ENCODE peak calls at places on chromosomes 1 and 21, in ten cellular contexts. One of them, this sample, is unnamed.

GRCh38 chr1:59506952-59507351 is 210.1 kb downstream of the FGGY start:
- DNase-seq in WERI-Rb-1: no peak
- DNase-seq in uterus: peak; percentile 63
- DNase-seq in upper lobe of right lung: no peak
- DNase-seq in tibial nerve: no peak
- DNase-seq in heart left ventricle: no peak
- DNase-seq in cardiac muscle cell: no peak
- DNase-seq in colonic mucosa: no peak
- DNase-seq in H1: no peak
- DNase-seq in fibroblast of villous mesenchyme: peak; percentile 79
- DNase-seq in this sample: no peak

GRCh38 chr1:211574705-211575104 is 4.3 kb downstream of the SLC30A1 start:
- DNase-seq in WERI-Rb-1: no peak
- DNase-seq in uterus: no peak
- DNase-seq in upper lobe of right lung: no peak
- DNase-seq in tibial nerve: no peak
- DNase-seq in heart left ventricle: no peak
- DNase-seq in cardiac muscle cell: no peak
- DNase-seq in colonic mucosa: no peak
- DNase-seq in H1: no peak
- DNase-seq in fibroblast of villous mesenchyme: no peak
- DNase-seq in this sample: no peak

GRCh38 chr1:155607708-155608107 is 2.3 kb upstream of the MSTO1 start:
- DNase-seq in WERI-Rb-1: no peak
- DNase-seq in uterus: no peak
- DNase-seq in upper lobe of right lung: no peak
- DNase-seq in tibial nerve: no peak
- DNase-seq in heart left ventricle: no peak
- DNase-seq in cardiac muscle cell: no peak
- DNase-seq in colonic mucosa: no peak
- DNase-seq in H1: no peak
- DNase-seq in fibroblast of villous mesenchyme: no peak
- DNase-seq in this sample: no peak

GRCh38 chr1:35062518-35063196 is 16.5 kb upstream of the ZMYM1 start:
- DNase-seq in WERI-Rb-1: no peak
- DNase-seq in uterus: no peak
- DNase-seq in upper lobe of right lung: no peak
- DNase-seq in tibial nerve: no peak
- DNase-seq in heart left ventricle: no peak
- DNase-seq in cardiac muscle cell: no peak
- DNase-seq in colonic mucosa: no peak
- DNase-seq in H1: no peak
- DNase-seq in fibroblast of villous mesenchyme: no peak
- DNase-seq in this sample: no peak

GRCh38 chr1:16183157-16183556 is 27.3 kb upstream of the EPHA2 start:
- DNase-seq in WERI-Rb-1: no peak
- DNase-seq in uterus: peak; percentile 76
- DNase-seq in upper lobe of right lung: peak; percentile 90
- DNase-seq in tibial nerve: peak; percentile 71
- DNase-seq in heart left ventricle: no peak
- DNase-seq in cardiac muscle cell: no peak
- DNase-seq in colonic mucosa: no peak
- DNase-seq in H1: no peak
- DNase-seq in fibroblast of villous mesenchyme: peak; percentile 54
- DNase-seq in this sample: no peak

GRCh38 chr1:218991089-218991488 is 182.6 kb upstream of the LYPLAL1 start:
- DNase-seq in WERI-Rb-1: peak; percentile 43
- DNase-seq in uterus: no peak
- DNase-seq in upper lobe of right lung: no peak
- DNase-seq in tibial nerve: no peak
- DNase-seq in heart left ventricle: no peak
- DNase-seq in cardiac muscle cell: no peak
- DNase-seq in colonic mucosa: no peak
- DNase-seq in H1: no peak
- DNase-seq in fibroblast of villous mesenchyme: no peak
- DNase-seq in this sample: no peak

GRCh38 chr21:42627527-42628289 is 25.7 kb upstream of the PDE9A start:
- DNase-seq in WERI-Rb-1: no peak
- DNase-seq in uterus: no peak
- DNase-seq in upper lobe of right lung: peak; percentile 52
- DNase-seq in tibial nerve: no peak
- DNase-seq in heart left ventricle: peak; percentile 58
- DNase-seq in cardiac muscle cell: peak; percentile 87
- DNase-seq in colonic mucosa: no peak
- DNase-seq in H1: no peak
- DNase-seq in fibroblast of villous mesenchyme: no peak
- DNase-seq in this sample: no peak

GRCh38 chr1:26994772-26995625 is 1.5 kb downstream of the TRNP1 start:
- DNase-seq in WERI-Rb-1: no peak
- DNase-seq in uterus: no peak
- DNase-seq in upper lobe of right lung: no peak
- DNase-seq in tibial nerve: no peak
- DNase-seq in heart left ventricle: no peak
- DNase-seq in cardiac muscle cell: no peak
- DNase-seq in colonic mucosa: no peak
- DNase-seq in H1: no peak
- DNase-seq in fibroblast of villous mesenchyme: no peak
- DNase-seq in this sample: no peak

GRCh38 chr1:28910379-28911125 is 3.8 kb upstream of the EPB41 start:
- DNase-seq in WERI-Rb-1: peak; percentile 71
- DNase-seq in uterus: no peak
- DNase-seq in upper lobe of right lung: no peak
- DNase-seq in tibial nerve: no peak
- DNase-seq in heart left ventricle: no peak
- DNase-seq in cardiac muscle cell: no peak
- DNase-seq in colonic mucosa: no peak
- DNase-seq in H1: no peak
- DNase-seq in fibroblast of villous mesenchyme: no peak
- DNase-seq in this sample: no peak

GRCh38 chr1:228096416-228097332 is 6.5 kb downstream of the C1orf35 start:
- DNase-seq in WERI-Rb-1: no peak
- DNase-seq in uterus: peak; percentile 6
- DNase-seq in upper lobe of right lung: peak; percentile 63
- DNase-seq in tibial nerve: no peak
- DNase-seq in heart left ventricle: peak; percentile 14
- DNase-seq in cardiac muscle cell: no peak
- DNase-seq in colonic mucosa: no peak
- DNase-seq in H1: no peak
- DNase-seq in fibroblast of villous mesenchyme: no peak
- DNase-seq in this sample: no peak

GRCh38 chr1:119285482-119285881 is 83.1 kb upstream of the HAO2 start:
- DNase-seq in WERI-Rb-1: peak; percentile 59
- DNase-seq in uterus: no peak
- DNase-seq in upper lobe of right lung: no peak
- DNase-seq in tibial nerve: no peak
- DNase-seq in heart left ventricle: no peak
- DNase-seq in cardiac muscle cell: no peak
- DNase-seq in colonic mucosa: peak; percentile 26
- DNase-seq in H1: no peak
- DNase-seq in fibroblast of villous mesenchyme: peak; percentile 87
- DNase-seq in this sample: no peak

GRCh38 chr1:15680614-15681345 is 3.3 kb upstream of the PLEKHM2 start:
- DNase-seq in WERI-Rb-1: no peak
- DNase-seq in uterus: no peak
- DNase-seq in upper lobe of right lung: peak; percentile 35
- DNase-seq in tibial nerve: no peak
- DNase-seq in heart left ventricle: no peak
- DNase-seq in cardiac muscle cell: no peak
- DNase-seq in colonic mucosa: no peak
- DNase-seq in H1: no peak
- DNase-seq in fibroblast of villous mesenchyme: peak; percentile 94
- DNase-seq in this sample: no peak

GRCh38 chr1:110282395-110282794 is 56.8 kb upstream of the RBM15 start:
- DNase-seq in WERI-Rb-1: no peak
- DNase-seq in uterus: no peak
- DNase-seq in upper lobe of right lung: no peak
- DNase-seq in tibial nerve: no peak
- DNase-seq in heart left ventricle: no peak
- DNase-seq in cardiac muscle cell: no peak
- DNase-seq in colonic mucosa: no peak
- DNase-seq in H1: no peak
- DNase-seq in fibroblast of villous mesenchyme: no peak
- DNase-seq in this sample: no peak

GRCh38 chr1:110280804-110281203 is 58.4 kb upstream of the RBM15 start:
- DNase-seq in WERI-Rb-1: no peak
- DNase-seq in uterus: no peak
- DNase-seq in upper lobe of right lung: no peak
- DNase-seq in tibial nerve: no peak
- DNase-seq in heart left ventricle: no peak
- DNase-seq in cardiac muscle cell: no peak
- DNase-seq in colonic mucosa: no peak
- DNase-seq in H1: no peak
- DNase-seq in fibroblast of villous mesenchyme: no peak
- DNase-seq in this sample: no peak

GRCh38 chr1:110280126-110280525 is 59.1 kb upstream of the RBM15 start:
- DNase-seq in WERI-Rb-1: no peak
- DNase-seq in uterus: no peak
- DNase-seq in upper lobe of right lung: no peak
- DNase-seq in tibial nerve: no peak
- DNase-seq in heart left ventricle: no peak
- DNase-seq in cardiac muscle cell: no peak
- DNase-seq in colonic mucosa: no peak
- DNase-seq in H1: peak; percentile 7
- DNase-seq in fibroblast of villous mesenchyme: no peak
- DNase-seq in this sample: no peak

GRCh38 chr1:110283677-110284076 is 55.5 kb upstream of the RBM15 start:
- DNase-seq in WERI-Rb-1: no peak
- DNase-seq in uterus: no peak
- DNase-seq in upper lobe of right lung: no peak
- DNase-seq in tibial nerve: no peak
- DNase-seq in heart left ventricle: no peak
- DNase-seq in cardiac muscle cell: no peak
- DNase-seq in colonic mucosa: no peak
- DNase-seq in H1: no peak
- DNase-seq in fibroblast of villous mesenchyme: no peak
- DNase-seq in this sample: no peak

GRCh38 chr1:110281363-110282290 is 57.5 kb upstream of the RBM15 start:
- DNase-seq in WERI-Rb-1: peak; percentile 62
- DNase-seq in uterus: no peak
- DNase-seq in upper lobe of right lung: no peak
- DNase-seq in tibial nerve: no peak
- DNase-seq in heart left ventricle: no peak
- DNase-seq in cardiac muscle cell: no peak
- DNase-seq in colonic mucosa: no peak
- DNase-seq in H1: no peak
- DNase-seq in fibroblast of villous mesenchyme: no peak
- DNase-seq in this sample: no peak
- H3K4me3 ChIP-seq in WERI-Rb-1: no peak overlapping the region
- H3K4me3 ChIP-seq in uterus: no peak overlapping the region
- H3K4me3 ChIP-seq in upper lobe of right lung: no peak overlapping the region
- H3K4me3 ChIP-seq in tibial nerve: no peak overlapping the region
- H3K4me3 ChIP-seq in heart left ventricle: no peak overlapping the region
- H3K4me3 ChIP-seq in cardiac muscle cell: no peak overlapping the region
- H3K4me3 ChIP-seq in colonic mucosa: no peak overlapping the region
- H3K4me3 ChIP-seq in H1: no peak overlapping the region
- H3K4me3 ChIP-seq in fibroblast of villous mesenchyme: no peak overlapping the region
- H3K4me3 ChIP-seq in this sample: no peak overlapping the region

GRCh38 chr21:29298348-29299045 is at the start of gene BACH1:
- DNase-seq in WERI-Rb-1: peak; percentile 92
- DNase-seq in uterus: peak; percentile 85
- DNase-seq in upper lobe of right lung: peak; percentile 96
- DNase-seq in tibial nerve: peak; percentile 77
- DNase-seq in heart left ventricle: peak; percentile 93
- DNase-seq in cardiac muscle cell: peak; percentile 97
- DNase-seq in colonic mucosa: peak; percentile 92
- DNase-seq in H1: peak; percentile 59
- DNase-seq in fibroblast of villous mesenchyme: peak; percentile 90
- DNase-seq in this sample: peak; percentile 58
- TF ChIP-seq CTCF in WERI-Rb-1: peak; percentile 60
- TF ChIP-seq CTCF in uterus: peak; percentile 58
- TF ChIP-seq CTCF in upper lobe of right lung: peak; percentile 43
- TF ChIP-seq CTCF in tibial nerve: peak; percentile 59
- TF ChIP-seq CTCF in heart left ventricle: peak; percentile 28
- TF ChIP-seq CTCF in cardiac muscle cell: peak; percentile 14
- TF ChIP-seq CTCF in colonic mucosa: peak; percentile 40
- TF ChIP-seq CTCF in H1: peak; percentile 11
- TF ChIP-seq CTCF in fibroblast of villous mesenchyme: peak; percentile 38
- TF ChIP-seq CTCF in this sample: peak; percentile 49

DNA sequence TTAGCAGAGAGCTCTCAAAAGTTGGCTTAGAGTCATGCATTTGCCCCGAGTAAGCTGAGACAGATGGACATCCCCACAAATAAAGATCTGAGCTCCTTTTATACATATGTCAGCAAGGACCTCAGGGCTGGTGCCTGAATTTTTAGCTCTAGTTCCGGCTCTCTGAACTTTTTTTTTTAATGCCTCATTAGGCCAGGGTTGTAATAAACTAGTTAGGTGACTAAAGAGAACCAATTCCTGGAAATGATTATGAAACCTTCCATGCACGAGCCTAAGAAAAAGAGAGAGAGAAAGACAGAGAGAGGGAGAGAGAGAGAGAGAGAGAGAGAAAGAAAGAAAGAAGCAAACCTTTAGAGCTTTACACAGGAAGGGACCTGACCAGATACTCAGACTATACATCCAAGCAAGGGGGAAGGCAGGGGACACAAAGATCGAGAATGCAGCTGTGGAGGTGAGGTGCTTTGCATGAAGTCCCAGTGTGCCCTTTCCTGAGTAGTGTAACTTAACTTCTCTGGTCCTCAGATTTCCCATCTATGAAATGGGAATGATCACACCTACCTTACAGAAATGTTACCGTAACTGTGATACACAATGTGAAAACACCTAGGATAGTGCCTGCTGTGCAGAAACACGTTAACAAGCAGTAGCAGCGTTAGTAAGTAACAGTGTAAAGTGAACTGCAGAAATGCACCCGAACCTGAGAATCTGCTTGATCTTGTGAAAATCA is 8.5 kb upstream of the PIGR start:
- DNase-seq in WERI-Rb-1: no peak
- DNase-seq in uterus: no peak
- DNase-seq in upper lobe of right lung: no peak
- DNase-seq in tibial nerve: no peak
- DNase-seq in heart left ventricle: no peak
- DNase-seq in cardiac muscle cell: no peak
- DNase-seq in colonic mucosa: no peak
- DNase-seq in H1: no peak
- DNase-seq in fibroblast of villous mesenchyme: no peak
- DNase-seq in this sample: no peak
- H3K4me3 ChIP-seq in WERI-Rb-1: no peak overlapping the region
- H3K4me3 ChIP-seq in uterus: no peak overlapping the region
- H3K4me3 ChIP-seq in upper lobe of right lung: no peak overlapping the region
- H3K4me3 ChIP-seq in tibial nerve: no peak overlapping the region
- H3K4me3 ChIP-seq in heart left ventricle: no peak overlapping the region
- H3K4me3 ChIP-seq in cardiac muscle cell: no peak overlapping the region
- H3K4me3 ChIP-seq in colonic mucosa: no peak overlapping the region
- H3K4me3 ChIP-seq in H1: no peak overlapping the region
- H3K4me3 ChIP-seq in fibroblast of villous mesenchyme: no peak overlapping the region
- H3K4me3 ChIP-seq in this sample: no peak overlapping the region

DNA sequence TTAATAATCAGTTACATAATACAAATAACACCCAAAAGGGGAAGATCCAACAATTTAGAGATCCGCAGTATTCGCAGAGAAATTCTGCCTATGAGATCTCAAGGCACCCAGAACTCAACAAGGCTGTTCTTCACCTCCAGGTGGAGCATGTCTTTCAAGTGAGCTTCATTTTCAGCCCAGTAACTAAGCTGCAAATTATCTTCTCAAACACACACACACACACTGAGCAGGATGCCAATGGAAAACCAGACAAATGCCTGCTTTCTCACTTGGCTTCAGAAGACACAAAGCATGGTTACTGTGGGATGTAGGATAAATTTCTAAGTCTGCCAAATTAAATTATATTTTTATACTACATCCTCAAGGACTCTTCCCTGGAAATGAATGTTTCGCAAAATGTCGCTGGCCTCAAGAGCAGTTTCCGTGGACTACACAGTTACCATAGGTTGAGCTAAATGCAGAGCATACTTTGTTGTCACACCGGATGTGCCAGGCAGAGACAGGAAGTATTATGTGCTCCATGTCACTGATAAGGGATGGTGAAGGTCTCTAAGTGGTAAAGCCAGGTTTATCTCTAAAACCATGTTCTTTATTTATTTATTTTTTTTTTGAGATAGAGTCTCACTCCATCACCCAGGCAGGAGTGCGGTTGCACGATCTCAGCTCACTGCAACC is 30.3 kb downstream of the UBR4 start:
- DNase-seq in WERI-Rb-1: peak; percentile 33
- DNase-seq in uterus: no peak
- DNase-seq in upper lobe of right lung: no peak
- DNase-seq in tibial nerve: no peak
- DNase-seq in heart left ventricle: no peak
- DNase-seq in cardiac muscle cell: peak; percentile 49
- DNase-seq in colonic mucosa: no peak
- DNase-seq in H1: no peak
- DNase-seq in fibroblast of villous mesenchyme: peak; percentile 50
- DNase-seq in this sample: no peak
- TF ChIP-seq CTCF in WERI-Rb-1: peak; percentile 50
- TF ChIP-seq CTCF in uterus: no peak
- TF ChIP-seq CTCF in upper lobe of right lung: peak; percentile 15
- TF ChIP-seq CTCF in tibial nerve: peak; percentile 10
- TF ChIP-seq CTCF in heart left ventricle: peak; percentile 13
- TF ChIP-seq CTCF in cardiac muscle cell: peak; percentile 43
- TF ChIP-seq CTCF in colonic mucosa: no peak
- TF ChIP-seq CTCF in H1: peak; percentile 6
- TF ChIP-seq CTCF in fibroblast of villous mesenchyme: peak; percentile 47
- TF ChIP-seq CTCF in this sample: peak; percentile 20

This sample was measured in esophagus squamous epithelium.